ENCODE peak calls at places on chromosome 16, in seven cellular contexts. H, Q, N, G, E, J and S are unnamed samples.

GRCh38 chr16:85294810-85295508 is 182.7 kb upstream of the CIBAR2 start:
- DNase-seq in E (no peak), H (no peak), N (no peak), G (no peak), Q (no peak), J (no peak), S (no peak)

GRCh38 chr16:8885674-8886592 is 3.8 kb downstream of the LITAFD start:
- DNase-seq in Q (peak), J (no peak), E (peak), G (no peak), N (no peak), H (no peak), S (no peak)

GRCh38 chr16:3282103-3282746 is 1.1 kb upstream of the ZNF263 start:
- DNase-seq in H (no peak), J (no peak), G (no peak), Q (no peak), N (no peak), E (no peak), S (peak)

GRCh38 chr16:77212736-77213541 is 13.7 kb downstream of the SYCE1L start:
- DNase-seq in J (peak), N (peak), E (peak), Q (peak), G (peak), H (no peak), S (peak)

GRCh38 chr16:85592700-85593502 is 20.2 kb upstream of the GSE1 start:
- DNase-seq in E (no peak), J (no peak), G (no peak), H (no peak), N (no peak), Q (no peak), S (no peak)

GRCh38 chr16:87161822-87162676 is 155.1 kb downstream of the C16orf95 start:
- DNase-seq in E (no peak), H (no peak), N (no peak), J (no peak), Q (no peak), G (no peak), S (no peak)

GRCh38 chr16:10895053-10895946 is 18.3 kb downstream of the CIITA start:
- DNase-seq in H (no peak), J (no peak), G (no peak), Q (peak), N (no peak), E (peak), S (no peak)

GRCh38 chr16:65117701-65118448 is 4.0 kb downstream of the CDH11 start:
- DNase-seq in J (peak), N (peak), H (peak), G (peak), Q (peak), E (peak), S (peak)

GRCh38 chr16:89770367-89770766 is 46.1 kb downstream of the FANCA start:
- DNase-seq in G (no peak), N (no peak), E (no peak), Q (no peak), H (no peak), J (no peak), S (no peak)

GRCh38 chr16:4183258-4184037 is 58.4 kb downstream of the SRL start:
- DNase-seq in G (peak), Q (peak), E (peak), J (peak), H (peak), N (peak), S (peak)

GRCh38 chr16:30785126-30786106 is 1.6 kb downstream of the ZNF629 start:
- DNase-seq in J (no peak), Q (no peak), H (no peak), N (no peak), G (no peak), E (no peak), S (no peak)
- H3K4me3 ChIP-seq in J (peak), Q (no peak), H (peak), N (no peak), G (peak), E (no peak), S (no peak)

GRCh38 chr16:50381679-50382440 is 13.1 kb upstream of the BRD7 start:
- DNase-seq in G (no peak), N (no peak), E (no peak), J (no peak), H (no peak), Q (no peak), S (peak)
- TF ChIP-seq CTCF in G (no peak), N (no peak), E (no peak), J (no peak), H (no peak), Q (no peak), S (no peak)

GRCh38 chr16:330746-331145 is 21.8 kb downstream of the AXIN1 start:
- DNase-seq in Q (no peak), H (no peak), G (no peak), J (no peak), N (no peak), E (no peak), S (no peak)
- TF ChIP-seq POLR2A in Q (no peak), H (no peak), G (no peak), J (no peak), N (no peak), E (no peak), S (no peak)

GRCh38 chr16:53429221-53429943 is 4.9 kb upstream of the RBL2 start:
- DNase-seq in J (no peak), E (no peak), N (peak), Q (peak), G (no peak), H (no peak), S (no peak)
- H3K4me3 ChIP-seq in J (no peak), E (no peak), N (no peak), Q (no peak), G (no peak), H (no peak), S (no peak)

DNA sequence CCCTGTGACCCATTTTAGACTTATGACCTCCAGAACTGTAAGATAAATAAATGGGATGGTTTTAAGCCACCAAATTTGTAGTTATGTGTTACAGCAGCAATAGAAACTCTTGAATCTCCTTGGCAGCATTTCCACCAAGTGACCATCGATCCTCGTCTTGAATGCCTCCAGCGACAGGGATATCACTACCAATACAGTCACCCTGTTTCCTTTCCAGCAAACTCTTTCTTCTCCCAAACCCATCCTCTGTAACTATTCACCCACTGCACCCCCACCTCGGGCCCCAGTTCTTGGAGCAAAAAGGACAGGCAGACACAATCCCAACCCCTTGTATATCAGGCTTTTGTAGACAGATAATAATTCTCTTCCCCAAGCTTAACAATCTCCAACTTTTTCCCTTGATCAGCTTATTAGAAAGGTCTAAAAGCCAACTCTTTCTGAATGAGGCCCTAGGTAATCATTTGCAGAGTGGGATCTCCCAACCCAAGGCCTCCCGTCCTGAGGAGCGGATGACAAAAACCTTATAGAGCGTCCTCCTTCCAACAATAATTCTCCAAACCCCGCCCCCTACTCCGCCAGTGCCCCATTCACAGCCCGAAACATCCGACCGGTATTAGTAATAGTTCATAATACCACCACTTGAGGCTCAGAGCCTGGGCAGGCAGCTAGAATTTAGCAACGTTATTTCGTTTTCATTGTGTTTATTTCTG is 14.7 kb upstream of the PLLP start:
- DNase-seq in G (no peak), J (no peak), E (no peak), N (no peak), Q (no peak), H (no peak), S (peak)
- TF ChIP-seq CTCF in G (no peak), J (no peak), E (no peak), N (no peak), Q (no peak), H (no peak), S (no peak)